ENCODE peak calls at places on chromosomes 2 and 18, in eight cellular contexts. X, A, G, H, T, E, D and F are unnamed samples.

GRCh38 chr2:149020432-149020851 is 18.1 kb upstream of the LYPD6B start:
- DNase-seq in X (no peak), A (no peak), G (no peak), H (peak), T (no peak), E (no peak), D (no peak), F (peak)

GRCh38 chr2:234840336-234840735 is 111.5 kb upstream of the SH3BP4 start:
- DNase-seq in X (peak), A (peak), G (no peak), H (no peak), T (peak), E (no peak), D (no peak), F (no peak)

GRCh38 chr2:46776687-46777327 is 138.8 kb downstream of the MCFD2 start:
- DNase-seq in X (peak), A (peak), G (peak), H (no peak), T (peak), E (peak), D (peak), F (no peak)

GRCh38 chr2:83578405-83578804 is 880.7 kb downstream of the SUCLG1 start:
- DNase-seq in X (no peak), A (no peak), G (no peak), H (no peak), T (no peak), E (no peak), D (no peak), F (no peak)

GRCh38 chr2:218031261-218031660 is 28.5 kb upstream of the TNS1 start:
- DNase-seq in X (no peak), A (no peak), G (no peak), H (no peak), T (no peak), E (no peak), D (no peak), F (no peak)

GRCh38 chr2:45892236-45892701 is 240.8 kb downstream of the PRKCE start:
- DNase-seq in X (no peak), A (no peak), G (no peak), H (no peak), T (peak), E (peak), D (no peak), F (no peak)

GRCh38 chr18:58784601-58785137 is 80.0 kb upstream of the ZNF532 start:
- DNase-seq in X (no peak), A (no peak), G (no peak), H (no peak), T (peak), E (no peak), D (peak), F (no peak)

GRCh38 chr18:23099621-23100020 is 35.7 kb upstream of the CABLES1 start:
- DNase-seq in X (no peak), A (no peak), G (no peak), H (no peak), T (no peak), E (no peak), D (no peak), F (no peak)

GRCh38 chr2:65357959-65358294 is 74.5 kb downstream of the SPRED2 start:
- DNase-seq in X (no peak), A (no peak), G (no peak), H (no peak), T (no peak), E (no peak), D (no peak), F (no peak)

GRCh38 chr2:219444566-219445091 is 10.0 kb downstream of the SPEG start:
- DNase-seq in X (no peak), A (no peak), G (no peak), H (no peak), T (no peak), E (no peak), D (no peak), F (no peak)

GRCh38 chr2:119723784-119724467 is 35.8 kb upstream of the PTPN4 start:
- DNase-seq in X (peak), A (no peak), G (no peak), H (no peak), T (peak), E (no peak), D (no peak), F (no peak)

GRCh38 chr2:70141754-70142589 is 48.8 kb downstream of the C2orf42 start:
- DNase-seq in X (no peak), A (no peak), G (no peak), H (no peak), T (no peak), E (peak), D (no peak), F (no peak)

GRCh38 chr2:106581755-106582430 is 94.7 kb downstream of the CD8B2 start:
- DNase-seq in X (peak), A (peak), G (peak), H (no peak), T (peak), E (peak), D (peak), F (no peak)

GRCh38 chr18:57624988-57625387 is 3.4 kb upstream of the NARS1 start:
- DNase-seq in X (no peak), A (no peak), G (no peak), H (no peak), T (peak), E (no peak), D (no peak), F (no peak)

GRCh38 chr2:170371231-170371630 is 193.3 kb downstream of the MYO3B start:
- DNase-seq in X (no peak), A (no peak), G (no peak), H (no peak), T (no peak), E (no peak), D (no peak), F (no peak)

GRCh38 chr2:159879061-159879604 is 81.1 kb upstream of the CD302 start:
- DNase-seq in X (peak), A (no peak), G (peak), H (peak), T (peak), E (no peak), D (no peak), F (no peak)